ENCODE peak calls at places on chromosomes 11 and 22, in six cellular contexts. Z is IMR-90; R is CD8-positive, alpha-beta memory T cell; V is cardiac muscle cell; I is psoas muscle; J is CD4-positive, alpha-beta memory T cell. P is an unnamed sample.

GRCh38 chr11:47104337-47104950 is 72.2 kb downstream of the ARFGAP2 start:
- DNase-seq in J (no peak), V (peak), I (no peak), Z (peak), R (no peak), P (no peak)

GRCh38 chr11:109968781-109969180 is 124.4 kb upstream of the ZC3H12C start:
- DNase-seq in Z (no peak), I (no peak), R (no peak), V (no peak), J (no peak), P (no peak)

GRCh38 chr11:68116892-68117435 is 4.2 kb downstream of the CHKA start:
- DNase-seq in J (no peak), V (no peak), R (no peak), I (no peak), Z (no peak), P (no peak)

GRCh38 chr11:109853156-109853776 is 239.9 kb upstream of the ZC3H12C start:
- DNase-seq in R (no peak), J (no peak), V (peak), I (no peak), Z (peak), P (no peak)

GRCh38 chr11:120125005-120125404 is 12.9 kb downstream of the TRIM29 start:
- DNase-seq in I (no peak), R (no peak), J (no peak), Z (peak), V (no peak), P (no peak)

GRCh38 chr11:58900479-58901420 is 38.5 kb upstream of the GLYATL1 start:
- DNase-seq in V (peak), J (no peak), R (no peak), Z (peak), I (peak), P (no peak)

GRCh38 chr11:60657880-60658279 is 41.5 kb upstream of the MS4A8 start:
- DNase-seq in I (no peak), J (no peak), R (no peak), Z (no peak), V (no peak), P (no peak)

GRCh38 chr11:120108154-120108784 is 29.6 kb downstream of the TRIM29 start:
- DNase-seq in J (peak), Z (peak), I (peak), R (peak), V (peak), P (no peak)

GRCh38 chr11:57387284-57388030 is 3.0 kb downstream of the PRG2 start:
- DNase-seq in Z (no peak), V (peak), R (no peak), J (no peak), I (no peak), P (no peak)

GRCh38 chr22:39306456-39307361 is 12.7 kb downstream of the RPL3 start:
- DNase-seq in Z (no peak), R (peak), I (no peak), V (no peak), J (no peak), P (no peak)

GRCh38 chr11:19398772-19399542 is 158.2 kb upstream of the E2F8 start:
- DNase-seq in V (peak), J (no peak), I (peak), Z (peak), R (no peak), P (no peak)

GRCh38 chr11:7143908-7144307 is 55.1 kb downstream of the RBMXL2 start:
- DNase-seq in I (no peak), R (no peak), V (peak), J (no peak), Z (peak), P (no peak)

DNA sequence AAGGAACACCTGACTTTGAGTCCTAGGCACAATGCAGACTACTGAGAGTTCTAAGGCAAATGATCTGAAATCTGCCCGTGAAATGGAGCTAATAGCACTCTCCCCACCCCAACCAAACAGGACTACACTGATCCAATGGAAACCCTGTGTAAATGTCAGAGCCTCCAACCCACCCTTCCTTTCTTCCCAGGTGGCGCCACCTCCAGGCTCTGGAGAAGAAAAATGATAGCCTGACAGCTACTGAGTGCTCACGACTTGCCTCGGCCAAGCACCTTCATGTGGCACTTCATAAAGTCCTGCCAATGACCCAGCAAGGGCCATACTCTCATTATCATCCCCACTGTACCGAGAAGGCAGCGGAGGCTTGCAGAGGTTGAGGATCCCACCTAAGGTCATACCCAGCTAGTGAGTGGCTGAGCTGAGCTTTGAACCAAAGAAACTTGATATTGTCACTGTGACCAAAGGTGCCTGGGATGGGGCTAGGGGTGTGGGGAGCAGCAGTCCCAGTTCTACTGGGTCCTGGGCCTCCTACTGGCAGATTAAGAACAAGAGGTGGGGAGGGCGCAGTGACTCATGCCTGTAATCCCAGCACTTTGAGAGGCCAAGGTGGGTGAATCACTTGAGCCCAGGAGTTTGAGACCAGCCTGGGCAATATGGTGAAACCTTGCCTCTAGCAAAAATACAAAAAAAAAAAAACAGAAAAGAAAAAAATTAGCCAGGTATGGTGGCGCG is 20.5 kb downstream of the TST start:
- DNase-seq in I (no peak), R (no peak), J (no peak), Z (peak), V (peak), P (no peak)
- H3K27ac ChIP-seq in I (no peak), R (no peak), J (no peak), Z (no peak), V (no peak), P (no peak)

GRCh38 chr11:2210366-2211112 is 38.9 kb upstream of the TH start:
- DNase-seq in V (no peak), Z (no peak), J (no peak), I (peak), R (no peak), P (no peak)
- H3K27ac ChIP-seq in V (no peak), Z (no peak), J (no peak), I (no peak), R (no peak), P (no peak)

DNA sequence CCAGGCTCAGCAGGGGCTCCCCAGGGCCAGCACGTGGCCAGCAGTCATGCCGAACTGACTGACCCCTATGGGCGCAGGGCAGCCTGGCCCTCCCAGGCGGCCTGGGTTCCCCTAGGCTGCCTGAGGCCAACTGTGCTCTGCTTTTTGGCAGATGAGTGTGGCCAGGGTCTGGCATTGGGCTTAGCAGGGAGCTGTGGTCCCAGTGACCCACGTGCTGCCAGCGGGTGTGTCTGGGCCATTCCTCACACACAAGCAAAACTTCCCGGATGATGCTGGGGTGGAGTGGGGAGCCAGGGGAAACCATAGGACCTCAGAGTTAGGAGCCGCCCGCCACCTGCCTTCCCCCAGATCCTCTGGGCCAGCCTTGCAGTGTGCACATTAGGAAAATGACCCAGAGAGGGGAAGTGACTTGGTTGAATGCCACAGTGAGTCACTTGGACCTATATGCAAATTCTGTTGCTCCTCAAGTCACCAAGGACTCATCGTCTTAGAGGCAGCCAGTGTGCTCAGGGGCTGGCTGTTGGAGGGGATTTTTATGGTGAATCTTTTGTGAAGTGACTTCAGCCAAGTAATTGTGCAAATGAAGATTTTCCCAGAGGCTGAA is 6.6 kb downstream of the ADORA2A start:
- DNase-seq in R (no peak), I (peak), Z (peak), V (no peak), J (peak), P (no peak)
- H3K27ac ChIP-seq in R (peak), I (peak), Z (no peak), V (no peak), J (peak), P (peak)

DNA sequence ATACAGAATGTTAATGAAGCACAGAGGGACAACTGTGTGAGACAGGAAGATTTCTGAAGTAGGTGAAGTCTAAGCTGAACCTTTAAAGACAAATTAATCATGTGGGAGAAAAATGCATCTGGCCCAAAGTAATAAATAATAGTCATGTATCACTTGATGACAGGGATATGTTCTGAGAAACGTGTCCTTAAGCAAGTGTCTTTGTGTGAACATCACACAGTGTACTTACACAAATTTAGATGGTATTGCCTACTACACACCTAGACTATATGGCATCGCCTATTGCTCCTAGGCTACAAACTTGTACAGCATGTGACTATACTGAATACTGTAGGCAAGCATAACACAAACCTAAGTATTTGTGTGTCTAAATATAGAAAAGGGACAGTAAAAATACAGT is 112.6 kb downstream of the APOL5 start:
- DNase-seq in R (no peak), Z (no peak), J (no peak), V (no peak), I (no peak), P (no peak)
- H3K27ac ChIP-seq in R (no peak), Z (no peak), J (no peak), V (peak), I (no peak), P (no peak)

DNA sequence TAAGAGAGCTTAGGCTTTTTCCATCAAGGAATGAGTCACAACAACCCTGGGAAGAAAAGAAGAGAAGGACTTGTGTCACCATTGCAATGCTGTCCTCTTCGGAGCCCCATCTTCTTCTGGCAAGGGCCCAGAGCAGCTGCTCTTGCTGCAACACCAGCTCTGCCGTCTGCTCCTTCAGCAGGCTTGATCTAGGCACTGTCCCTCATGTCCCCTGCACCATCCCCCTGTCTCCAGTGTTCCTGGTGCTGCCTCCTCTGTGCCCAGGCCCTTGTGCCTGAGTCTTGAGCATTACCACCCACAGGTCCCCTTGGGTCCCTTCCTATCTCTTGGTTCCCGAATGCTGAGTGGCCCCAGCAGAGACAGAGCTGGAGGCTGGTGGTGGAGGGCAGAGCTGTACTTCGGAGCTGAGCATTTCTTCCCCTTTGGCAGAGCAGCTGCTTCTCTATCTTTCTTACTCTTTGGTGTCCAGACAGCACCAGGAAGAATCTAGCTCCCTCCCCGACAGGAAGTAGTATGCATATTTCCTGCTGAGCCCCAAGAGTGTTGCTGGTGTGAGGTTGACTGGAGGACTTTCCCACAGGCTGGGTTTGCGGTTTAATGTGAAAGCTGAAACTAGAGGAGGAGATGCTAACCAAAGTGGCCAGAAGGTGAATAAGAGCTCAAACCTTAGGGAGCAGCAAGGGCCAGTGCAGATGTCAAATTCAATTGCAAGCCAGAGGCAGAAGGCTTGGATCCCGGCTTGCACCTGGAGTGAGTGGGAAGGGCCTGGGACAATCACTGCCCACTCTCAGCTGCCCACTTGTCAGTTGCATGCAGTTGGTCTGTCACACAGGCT is 27.8 kb downstream of the WEE1 start:
- DNase-seq in I (peak), V (peak), J (peak), R (peak), Z (peak), P (no peak)
- H3K27ac ChIP-seq in I (no peak), V (no peak), J (peak), R (no peak), Z (peak), P (peak)

P was measured in esophagus squamous epithelium.